ENCODE peak calls at places on chromosomes 3 and 15, in four cellular contexts. One of them, this sample, is unnamed.

GRCh38 chr3:132710311-132710710 is 11.9 kb downstream of the NPHP3 start:
- DNase-seq in HepG2: no peak
- DNase-seq in H1: no peak
- DNase-seq in GM12878: no peak
- DNase-seq in this sample: no peak

GRCh38 chr3:134677196-134677986 is 26.6 kb upstream of the KY start:
- DNase-seq in HepG2: peak
- DNase-seq in H1: peak
- DNase-seq in GM12878: no peak
- DNase-seq in this sample: peak

GRCh38 chr3:99637381-99638111 is 848 bp upstream of the COL8A1 start:
- DNase-seq in HepG2: no peak
- DNase-seq in H1: no peak
- DNase-seq in GM12878: no peak
- DNase-seq in this sample: no peak

GRCh38 chr15:37764733-37765191 is 169.7 kb upstream of the TMCO5A start:
- DNase-seq in HepG2: peak
- DNase-seq in H1: no peak
- DNase-seq in GM12878: no peak
- DNase-seq in this sample: peak

GRCh38 chr3:170809975-170810357 is 60.0 kb downstream of the RPL22L1 start:
- DNase-seq in HepG2: no peak
- DNase-seq in H1: no peak
- DNase-seq in GM12878: no peak
- DNase-seq in this sample: no peak

GRCh38 chr3:5754602-5755001 is 567.1 kb downstream of the EDEM1 start:
- DNase-seq in HepG2: no peak
- DNase-seq in H1: no peak
- DNase-seq in GM12878: peak
- DNase-seq in this sample: no peak

GRCh38 chr15:91866971-91867372 is 13.5 kb downstream of the SLCO3A1 start:
- DNase-seq in HepG2: no peak
- DNase-seq in H1: no peak
- DNase-seq in GM12878: no peak
- DNase-seq in this sample: no peak

GRCh38 chr15:69730281-69731235 is 277.9 kb downstream of the RPLP1 start:
- DNase-seq in HepG2: no peak
- DNase-seq in H1: no peak
- DNase-seq in GM12878: no peak
- DNase-seq in this sample: no peak

GRCh38 chr3:130971208-130971607 is 55.4 kb downstream of the ASTE1 start:
- DNase-seq in HepG2: no peak
- DNase-seq in H1: no peak
- DNase-seq in GM12878: no peak
- DNase-seq in this sample: no peak

GRCh38 chr3:159726231-159726964 is 262.2 kb upstream of the IL12A start:
- DNase-seq in HepG2: no peak
- DNase-seq in H1: no peak
- DNase-seq in GM12878: no peak
- DNase-seq in this sample: no peak

GRCh38 chr3:170976190-170976519 is 50.4 kb downstream of the SLC2A2 start:
- DNase-seq in HepG2: no peak
- DNase-seq in H1: no peak
- DNase-seq in GM12878: no peak
- DNase-seq in this sample: no peak

GRCh38 chr3:172102123-172102882 is 62.9 kb downstream of the FNDC3B start:
- DNase-seq in HepG2: no peak
- DNase-seq in H1: no peak
- DNase-seq in GM12878: no peak
- DNase-seq in this sample: no peak

GRCh38 chr3:184565421-184566211 is 4.0 kb downstream of the EPHB3 start:
- DNase-seq in HepG2: no peak
- DNase-seq in H1: no peak
- DNase-seq in GM12878: no peak
- DNase-seq in this sample: no peak

GRCh38 chr3:155015776-155016451 is 64.2 kb upstream of the MME start:
- DNase-seq in HepG2: no peak
- DNase-seq in H1: no peak
- DNase-seq in GM12878: no peak
- DNase-seq in this sample: no peak

GRCh38 chr15:79849789-79850188 is 47.0 kb downstream of the MTHFS start:
- DNase-seq in HepG2: peak
- DNase-seq in H1: peak
- DNase-seq in GM12878: no peak
- DNase-seq in this sample: peak

GRCh38 chr3:143977326-143978262 is 6.0 kb downstream of the DIPK2A start:
- DNase-seq in HepG2: no peak
- DNase-seq in H1: no peak
- DNase-seq in GM12878: no peak
- DNase-seq in this sample: no peak

GRCh38 chr3:175057406-175057805 is 198.3 kb downstream of the NAALADL2 start:
- DNase-seq in HepG2: no peak
- DNase-seq in H1: no peak
- DNase-seq in GM12878: no peak
- DNase-seq in this sample: peak

GRCh38 chr15:98795980-98796379 is 147.6 kb downstream of the IGF1R start:
- DNase-seq in HepG2: no peak
- DNase-seq in H1: no peak
- DNase-seq in GM12878: no peak
- DNase-seq in this sample: no peak

GRCh38 chr3:133393691-133394474 is 6.0 kb upstream of the BFSP2 start:
- DNase-seq in HepG2: no peak
- DNase-seq in H1: no peak
- DNase-seq in GM12878: no peak
- DNase-seq in this sample: no peak

GRCh38 chr15:76169013-76169412 is 109.2 kb downstream of the TMEM266 start:
- DNase-seq in HepG2: no peak
- DNase-seq in H1: no peak
- DNase-seq in GM12878: no peak
- DNase-seq in this sample: no peak

GRCh38 chr15:58797505-58797904 is 26.4 kb downstream of the MINDY2 start:
- DNase-seq in HepG2: no peak
- DNase-seq in H1: no peak
- DNase-seq in GM12878: no peak
- DNase-seq in this sample: no peak

GRCh38 chr3:171339606-171340005 is 120.6 kb downstream of the TNIK start:
- DNase-seq in HepG2: no peak
- DNase-seq in H1: no peak
- DNase-seq in GM12878: no peak
- DNase-seq in this sample: no peak

GRCh38 chr3:172782235-172782634 is 31.7 kb downstream of the ECT2 start:
- DNase-seq in HepG2: no peak
- DNase-seq in H1: no peak
- DNase-seq in GM12878: no peak
- DNase-seq in this sample: no peak

GRCh38 chr3:46660543-46661523 is 32.6 kb downstream of the ALS2CL start:
- DNase-seq in HepG2: no peak
- DNase-seq in H1: peak
- DNase-seq in GM12878: no peak
- DNase-seq in this sample: no peak

GRCh38 chr3:46659285-46659684 is 34.2 kb downstream of the ALS2CL start:
- DNase-seq in HepG2: no peak
- DNase-seq in H1: peak
- DNase-seq in GM12878: no peak
- DNase-seq in this sample: peak

GRCh38 chr3:46661776-46662766 is 31.4 kb downstream of the ALS2CL start:
- DNase-seq in HepG2: no peak
- DNase-seq in H1: peak
- DNase-seq in GM12878: no peak
- DNase-seq in this sample: no peak

GRCh38 chr3:46662771-46663551 is 30.5 kb downstream of the ALS2CL start:
- DNase-seq in HepG2: no peak
- DNase-seq in H1: peak
- DNase-seq in GM12878: no peak
- DNase-seq in this sample: no peak

DNA sequence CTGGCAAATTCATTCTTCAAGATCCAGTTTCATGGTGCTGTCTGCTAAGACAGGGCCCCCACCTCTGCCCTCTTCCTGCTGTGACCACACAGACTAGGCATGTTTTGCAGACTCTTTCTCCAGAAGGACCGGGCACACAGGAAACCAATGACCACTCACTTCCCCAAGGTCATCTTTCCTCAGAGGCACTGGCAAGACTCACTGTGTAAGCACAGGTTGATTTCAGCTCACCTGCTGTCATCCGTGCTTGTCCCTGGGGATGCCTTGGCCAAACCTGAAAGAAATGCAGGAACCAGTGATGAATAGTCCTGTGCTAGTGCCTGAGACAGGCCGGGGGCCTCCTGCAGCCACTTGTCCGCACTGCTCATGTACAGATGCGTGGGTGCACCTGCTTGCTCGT is 33.5 kb downstream of the ALS2CL start:
- DNase-seq in HepG2: no peak
- DNase-seq in H1: peak
- DNase-seq in GM12878: no peak
- DNase-seq in this sample: no peak
- TF ChIP-seq ZNF274 in HepG2: no peak
- TF ChIP-seq ZNF274 in H1: no peak
- TF ChIP-seq ZNF274 in GM12878: no peak
- TF ChIP-seq ZNF274 in this sample: no peak

GRCh38 chr3:182491571-182491970 is 301.7 kb upstream of the ATP11B start:
- DNase-seq in HepG2: no peak
- DNase-seq in H1: no peak
- DNase-seq in GM12878: no peak
- DNase-seq in this sample: no peak

GRCh38 chr3:182487048-182487447 is 306.3 kb upstream of the ATP11B start:
- DNase-seq in HepG2: no peak
- DNase-seq in H1: no peak
- DNase-seq in GM12878: no peak
- DNase-seq in this sample: no peak

GRCh38 chr3:182492536-182492935 is 300.8 kb upstream of the ATP11B start:
- DNase-seq in HepG2: no peak
- DNase-seq in H1: no peak
- DNase-seq in GM12878: no peak
- DNase-seq in this sample: no peak

GRCh38 chr3:182487621-182488020 is 305.7 kb upstream of the ATP11B start:
- DNase-seq in HepG2: no peak
- DNase-seq in H1: no peak
- DNase-seq in GM12878: no peak
- DNase-seq in this sample: no peak

DNA sequence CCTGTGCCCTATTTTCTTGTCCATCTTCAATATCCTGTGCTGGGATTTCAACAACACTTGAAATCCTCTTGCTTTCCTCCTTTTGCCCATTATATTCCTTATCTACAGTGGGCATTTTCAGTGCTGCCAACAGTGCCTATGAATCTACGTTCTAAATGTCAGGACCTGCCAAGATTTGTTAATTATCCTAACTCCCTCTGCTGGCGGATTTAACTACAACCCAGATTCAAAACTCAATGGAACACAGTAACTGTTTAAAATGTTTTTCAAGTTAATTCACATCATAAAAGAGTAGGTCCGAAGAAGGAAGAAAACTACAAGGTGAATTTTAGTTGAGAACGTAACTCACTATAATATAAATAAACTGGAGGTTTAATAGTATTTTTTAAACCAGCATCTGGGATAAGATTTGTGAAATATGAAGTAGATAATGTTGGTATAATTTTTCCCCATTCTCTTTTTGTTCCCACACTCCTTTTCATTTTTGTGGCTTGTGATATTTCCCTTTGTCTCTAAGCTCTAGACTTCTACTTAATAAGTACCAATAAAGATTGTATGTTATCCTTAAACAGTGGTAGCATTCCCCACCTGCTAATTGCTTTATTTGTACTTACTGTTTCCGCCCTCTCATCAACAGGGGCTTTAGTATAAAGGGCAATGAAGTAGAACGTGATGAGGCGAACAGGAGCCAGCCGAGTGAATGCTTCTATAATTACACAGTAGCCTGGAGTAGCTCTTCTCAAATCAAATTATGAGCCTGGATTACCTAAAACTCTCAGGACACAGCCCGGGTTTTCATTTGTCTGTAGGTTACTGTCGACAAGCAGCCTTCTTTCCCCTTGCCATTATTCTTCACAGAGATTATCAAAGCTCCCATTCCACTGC is 302.5 kb upstream of the ATP11B start:
- DNase-seq in HepG2: peak
- DNase-seq in H1: no peak
- DNase-seq in GM12878: no peak
- DNase-seq in this sample: peak
- TF ChIP-seq SUZ12 in HepG2: no peak
- TF ChIP-seq SUZ12 in H1: no peak
- TF ChIP-seq SUZ12 in GM12878: no peak
- TF ChIP-seq SUZ12 in this sample: no peak

DNA sequence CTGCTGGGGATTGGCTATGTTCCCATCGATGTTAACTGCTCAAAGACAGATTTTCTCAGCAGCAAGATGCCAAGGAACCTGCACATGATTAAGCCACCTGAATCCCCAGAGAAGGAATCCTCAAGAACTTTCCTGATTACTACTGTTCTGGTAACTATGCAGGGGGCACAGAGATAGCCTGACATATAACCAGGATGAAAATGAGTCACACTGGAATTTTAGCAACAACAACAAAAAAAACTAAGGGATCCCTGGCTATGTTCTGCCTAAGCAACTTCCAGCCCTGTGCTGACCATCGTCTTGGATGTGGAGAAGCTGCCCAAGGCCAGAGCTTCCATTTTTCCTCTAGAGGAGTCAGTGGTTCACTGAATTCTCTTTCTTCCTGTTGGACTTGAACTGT is 13.8 kb downstream of the RIOX2 start:
- DNase-seq in HepG2: no peak
- DNase-seq in H1: no peak
- DNase-seq in GM12878: no peak
- DNase-seq in this sample: no peak
- TF ChIP-seq ZNF274 in HepG2: no peak
- TF ChIP-seq ZNF274 in H1: no peak
- TF ChIP-seq ZNF274 in GM12878: no peak
- TF ChIP-seq ZNF274 in this sample: no peak

DNA sequence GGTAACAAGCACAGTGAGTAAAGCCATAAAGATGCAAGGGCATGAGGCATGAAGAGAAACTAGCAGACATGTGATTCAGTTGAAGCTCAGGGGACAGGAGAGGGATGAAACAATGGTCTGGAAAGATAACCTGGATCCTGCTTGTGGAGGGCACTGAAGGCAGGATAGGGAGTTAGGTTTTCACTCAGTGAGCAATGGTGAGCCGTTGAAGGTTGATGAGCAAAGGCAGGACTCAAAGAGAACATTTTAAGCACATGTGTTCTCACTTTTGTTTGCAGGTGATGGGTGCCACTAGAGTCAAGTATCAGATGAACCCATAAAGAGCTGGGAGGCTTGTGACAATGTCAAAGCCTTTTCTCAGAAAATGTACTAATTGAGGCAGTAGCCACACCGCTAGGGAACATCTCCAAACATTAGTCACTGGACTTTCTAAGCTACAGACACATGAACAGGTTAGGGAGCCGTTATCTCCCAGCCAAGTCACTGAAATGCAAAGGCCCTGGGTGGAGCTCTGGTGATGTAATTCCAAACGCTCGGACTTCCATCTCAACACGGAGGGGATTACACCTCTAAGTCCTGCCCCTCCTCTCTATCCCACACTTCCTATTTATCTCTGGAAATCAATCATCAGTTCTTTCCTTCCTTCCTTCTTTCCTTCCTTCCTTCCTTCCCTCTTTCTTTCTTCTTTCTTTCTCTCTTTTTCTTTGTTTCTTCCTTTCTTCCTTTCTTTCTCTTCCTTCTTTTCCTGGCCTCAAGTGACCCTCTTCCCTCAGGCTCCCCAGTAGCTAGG is 22.7 kb downstream of the KLHL6 start:
- DNase-seq in HepG2: no peak
- DNase-seq in H1: no peak
- DNase-seq in GM12878: no peak
- DNase-seq in this sample: no peak
- TF ChIP-seq SUZ12 in HepG2: no peak
- TF ChIP-seq SUZ12 in H1: no peak
- TF ChIP-seq SUZ12 in GM12878: no peak
- TF ChIP-seq SUZ12 in this sample: no peak